ENCODE peak calls at places on chromosomes 16 and 17, in ten cellular contexts. O is stomach, A is esophagus squamous epithelium, Y is A549, D is IMR-90, R is breast epithelium, N is HCT116, K is ovary, C is tibial nerve, V is right lobe of liver. E is an unnamed sample.

GRCh38 chr17:2433696-2434095 is 32.8 kb upstream of the MNT start:
- DNase-seq in Y (no peak), C (no peak), V (no peak), A (no peak), R (no peak), K (no peak), D (peak), O (no peak), N (no peak), E (no peak)

GRCh38 chr16:695355-696089 is 5.3 kb upstream of the WDR24 start:
- DNase-seq in O (peak), Y (no peak), C (no peak), R (peak), D (no peak), V (peak), A (no peak), K (no peak), N (no peak), E (no peak)

GRCh38 chr17:64399071-64399766 is 8.6 kb upstream of the PECAM1 start:
- DNase-seq in V (no peak), Y (no peak), R (no peak), K (no peak), C (no peak), O (no peak), A (no peak), D (no peak), N (no peak), E (no peak)

GRCh38 chr17:30964878-30965277 is 6.0 kb upstream of the RNF135 start:
- DNase-seq in A (no peak), D (peak), R (no peak), V (no peak), N (no peak), C (no peak), O (peak), Y (no peak), K (no peak), E (no peak)

GRCh38 chr17:83116783-83117555 is 37.6 kb downstream of the METRNL start:
- DNase-seq in K (no peak), N (no peak), C (no peak), R (no peak), V (no peak), O (no peak), Y (no peak), D (no peak), A (no peak), E (no peak)

GRCh38 chr16:90018297-90019200 is 707 bp downstream of the DBNDD1 start:
- DNase-seq in K (no peak), O (peak), R (no peak), Y (no peak), N (no peak), D (no peak), V (no peak), A (no peak), C (no peak), E (no peak)

GRCh38 chr16:81429045-81429521 is 15.5 kb upstream of the CMIP start:
- DNase-seq in K (no peak), V (peak), O (peak), R (no peak), N (peak), D (peak), C (no peak), A (no peak), Y (no peak), E (no peak)

GRCh38 chr17:17232303-17232621 is 4.7 kb downstream of the FLCN start:
- DNase-seq in A (no peak), R (no peak), V (no peak), C (no peak), N (no peak), Y (no peak), K (no peak), D (no peak), O (no peak), E (no peak)

GRCh38 chr17:76725580-76726230 is 701 bp downstream of the JMJD6 start:
- DNase-seq in K (peak), O (peak), A (no peak), V (peak), D (peak), C (peak), R (peak), N (no peak), Y (peak), E (peak)

GRCh38 chr16:1964506-1965471 is at the start of gene RPS2:
- DNase-seq in C (peak), K (peak), R (peak), N (peak), D (peak), O (peak), A (peak), Y (peak), V (peak), E (peak)

GRCh38 chr17:68344701-68345136 is 53.4 kb downstream of the ARSG start:
- DNase-seq in A (no peak), K (no peak), C (no peak), V (no peak), N (no peak), Y (no peak), R (no peak), D (no peak), O (peak), E (no peak)

GRCh38 chr17:1267471-1267947 is 2.7 kb upstream of the BHLHA9 start:
- DNase-seq in A (no peak), R (peak), O (peak), C (peak), K (no peak), Y (no peak), V (no peak), D (no peak), N (no peak), E (no peak)

GRCh38 chr17:6496116-6496481 is 51.8 kb downstream of the PIMREG start:
- DNase-seq in V (no peak), A (no peak), C (no peak), D (no peak), R (no peak), N (no peak), Y (no peak), K (peak), O (no peak), E (no peak)

GRCh38 chr16:3577302-3577752 is at the start of gene NLRC3:
- DNase-seq in D (no peak), Y (no peak), N (no peak), K (no peak), C (no peak), A (no peak), V (no peak), R (no peak), O (no peak), E (no peak)

GRCh38 chr17:17021194-17021863 is 20.9 kb upstream of the MPRIP start:
- DNase-seq in A (no peak), N (no peak), K (no peak), D (no peak), Y (peak), V (no peak), O (peak), C (peak), R (peak), E (peak)

GRCh38 chr17:333626-334396 is 18.8 kb downstream of the RPH3AL start:
- DNase-seq in O (peak), D (peak), C (peak), A (no peak), Y (no peak), R (no peak), N (no peak), K (peak), V (peak), E (peak)

GRCh38 chr17:332558-333322 is 19.9 kb downstream of the RPH3AL start:
- DNase-seq in Y (no peak), D (peak), V (no peak), C (no peak), A (no peak), O (no peak), N (no peak), K (peak), R (peak), E (peak)

GRCh38 chr17:45102856-45103255 is 29.5 kb downstream of the PLCD3 start:
- DNase-seq in A (no peak), V (no peak), C (no peak), N (no peak), R (no peak), Y (no peak), D (no peak), O (no peak), K (no peak), E (no peak)

GRCh38 chr16:11067697-11068141 is 123.4 kb downstream of the CLEC16A start:
- DNase-seq in R (no peak), O (no peak), A (no peak), Y (no peak), C (no peak), V (peak), K (no peak), N (no peak), D (no peak), E (no peak)

GRCh38 chr16:60432472-60432871 is 1603.8 kb downstream of the CDH8 start:
- DNase-seq in V (no peak), K (no peak), N (no peak), C (no peak), D (no peak), O (no peak), R (no peak), Y (no peak), A (no peak), E (no peak)

GRCh38 chr16:16025214-16025968 is 76.0 kb downstream of the ABCC1 start:
- DNase-seq in R (peak), N (no peak), A (no peak), K (no peak), Y (peak), C (peak), D (peak), O (no peak), V (no peak), E (no peak)

GRCh38 chr17:17413821-17414220 is 63.0 kb upstream of the MED9 start:
- DNase-seq in R (peak), Y (no peak), C (no peak), A (no peak), K (no peak), O (no peak), N (no peak), V (no peak), D (no peak), E (no peak)

GRCh38 chr17:2724783-2725164 is 13.2 kb upstream of the CLUH start:
- DNase-seq in A (no peak), Y (peak), C (no peak), R (no peak), V (peak), N (no peak), K (no peak), O (peak), D (peak), E (peak)

GRCh38 chr16:10188236-10188635 is 6.0 kb upstream of the GRIN2A start:
- DNase-seq in N (no peak), K (no peak), O (no peak), Y (no peak), V (no peak), A (no peak), D (no peak), C (no peak), R (no peak), E (no peak)

GRCh38 chr17:69477204-69477899 is 62.9 kb downstream of the MAP2K6 start:
- DNase-seq in Y (no peak), A (no peak), C (no peak), K (no peak), N (no peak), V (no peak), D (no peak), R (no peak), O (no peak), E (no peak)

GRCh38 chr17:64165347-64165746 is 35.4 kb upstream of the ERN1 start:
- DNase-seq in N (no peak), K (no peak), O (no peak), V (no peak), A (no peak), Y (no peak), D (no peak), R (no peak), C (no peak), E (no peak)

GRCh38 chr17:16652252-16652651 is 1.4 kb downstream of the ZNF624 start:
- DNase-seq in O (no peak), C (no peak), R (no peak), Y (no peak), A (no peak), D (no peak), K (no peak), V (no peak), N (no peak), E (no peak)

GRCh38 chr17:63498621-63499195 is 21.8 kb downstream of the ACE start:
- DNase-seq in O (no peak), N (no peak), V (no peak), C (no peak), A (no peak), R (no peak), K (no peak), Y (no peak), D (peak), E (no peak)

GRCh38 chr16:12362482-12363458 is 386.2 kb downstream of the SNX29 start:
- DNase-seq in R (no peak), C (peak), K (peak), O (no peak), N (no peak), A (no peak), Y (no peak), D (peak), V (no peak), E (peak)

GRCh38 chr16:51268237-51268636 is 117.2 kb upstream of the SALL1 start:
- DNase-seq in R (no peak), O (no peak), A (no peak), V (no peak), N (no peak), C (peak), K (no peak), D (no peak), Y (no peak), E (no peak)

GRCh38 chr16:8972843-8973586 is 9.3 kb upstream of the USP7 start:
- DNase-seq in V (no peak), O (no peak), R (no peak), Y (no peak), A (no peak), D (peak), C (no peak), N (no peak), K (no peak), E (no peak)

GRCh38 chr16:87053016-87053982 is 263.9 kb downstream of the C16orf95 start:
- DNase-seq in K (no peak), V (no peak), Y (no peak), R (no peak), D (no peak), O (no peak), N (no peak), C (no peak), A (no peak), E (no peak)

GRCh38 chr16:78686601-78687000 is 587.1 kb downstream of the WWOX start:
- DNase-seq in R (no peak), O (no peak), A (no peak), K (no peak), C (peak), N (no peak), D (no peak), V (no peak), Y (no peak), E (no peak)

GRCh38 chr16:47465919-47466630 is 4.9 kb downstream of the PHKB start:
- DNase-seq in N (no peak), A (no peak), K (no peak), Y (no peak), C (no peak), R (no peak), O (no peak), V (no peak), D (no peak), E (no peak)

GRCh38 chr17:61335105-61335844 is 64.4 kb upstream of the TBX2 start:
- DNase-seq in K (peak), R (no peak), V (no peak), O (no peak), A (no peak), N (no peak), Y (no peak), C (no peak), D (peak), E (no peak)

DNA sequence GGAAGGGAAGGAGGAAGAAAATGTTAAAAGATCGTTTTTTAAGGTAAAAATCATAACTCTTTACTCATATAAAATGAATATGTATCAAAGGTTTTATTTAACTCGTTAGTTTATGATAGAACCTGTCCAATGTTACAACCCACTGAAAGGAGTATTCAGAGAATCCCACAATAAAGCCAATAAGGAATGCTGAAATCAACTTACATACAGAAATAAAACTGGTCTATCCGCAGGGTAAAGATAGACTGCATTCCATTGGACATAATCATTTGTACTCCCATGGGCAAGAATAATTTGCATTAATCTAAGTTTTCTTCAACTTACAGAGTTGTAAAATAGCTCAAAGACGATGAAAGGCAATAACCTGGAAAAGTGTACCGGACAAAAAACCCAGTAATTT is 17.9 kb upstream of the BEAN1 start:
- DNase-seq in V (no peak), D (peak), O (no peak), K (no peak), Y (no peak), C (no peak), N (no peak), R (no peak), A (no peak), E (no peak)
- H3K27ac ChIP-seq in V (peak), D (no peak), O (no peak), K (no peak), Y (peak), C (no peak), N (peak), R (peak), A (peak), E (peak)

GRCh38 chr16:84074721-84075120 is 32.1 kb upstream of the SLC38A8 start:
- DNase-seq in R (no peak), N (no peak), V (no peak), C (no peak), K (no peak), A (no peak), D (no peak), Y (no peak), O (no peak), E (peak)
- TF ChIP-seq POLR2A in R (no peak), N (no peak), V (no peak), C (no peak), K (no peak), A (no peak), D (no peak), Y (no peak), O (no peak), E (no peak)

GRCh38 chr17:77808663-77809425 is 149.7 kb upstream of the TNRC6C start:
- DNase-seq in R (no peak), C (no peak), Y (no peak), O (no peak), N (no peak), K (no peak), D (no peak), V (peak), A (no peak), E (no peak)
- H3K27ac ChIP-seq in R (no peak), C (no peak), Y (no peak), O (no peak), N (no peak), K (no peak), D (no peak), V (no peak), A (no peak), E (no peak)

DNA sequence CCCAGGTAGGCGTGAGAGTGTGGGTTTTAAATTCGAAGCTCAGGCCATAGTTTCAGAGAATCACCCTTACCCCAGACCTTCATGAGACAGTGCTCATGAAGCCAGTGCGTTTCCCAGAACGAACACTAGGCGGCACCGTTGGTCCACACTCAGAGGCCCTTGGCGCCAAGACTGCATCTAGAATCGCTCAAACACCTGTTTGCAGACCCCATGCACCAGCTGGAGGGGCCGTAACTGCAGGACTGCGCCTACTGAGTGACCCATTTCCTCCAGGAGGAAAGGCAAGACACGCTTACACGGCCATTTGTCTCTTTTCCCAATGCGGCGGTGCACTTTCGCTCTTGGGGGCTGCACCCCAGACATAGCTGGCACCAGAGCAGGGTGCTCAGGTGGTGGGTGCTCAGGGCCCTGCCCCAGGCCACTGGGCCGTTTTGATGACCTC is 34.0 kb downstream of the ADGRG5 start:
- DNase-seq in N (peak), R (peak), V (peak), Y (peak), A (no peak), C (peak), K (peak), D (peak), O (peak), E (peak)
- TF ChIP-seq POLR2A in N (no peak), R (no peak), V (no peak), Y (no peak), A (no peak), C (no peak), K (no peak), D (peak), O (no peak), E (no peak)

GRCh38 chr16:4614571-4615388 is at the start of gene UBALD1:
- DNase-seq in C (peak), K (peak), O (peak), V (peak), D (peak), N (peak), A (peak), Y (peak), R (peak), E (peak)

GRCh38 chr16:4616047-4616811 is 1.5 kb upstream of the UBALD1 start:
- DNase-seq in V (peak), Y (peak), R (peak), A (peak), K (peak), C (peak), D (peak), O (peak), N (peak), E (peak)

GRCh38 chr16:4617880-4618279 is 3.2 kb upstream of the UBALD1 start:
- DNase-seq in A (no peak), V (no peak), C (no peak), N (no peak), Y (no peak), R (no peak), K (no peak), D (no peak), O (no peak), E (no peak)

GRCh38 chr16:4615389-4616046 is 830 bp upstream of the UBALD1 start:
- DNase-seq in K (peak), C (peak), V (peak), N (no peak), O (no peak), A (no peak), D (no peak), Y (no peak), R (peak), E (peak)

DNA sequence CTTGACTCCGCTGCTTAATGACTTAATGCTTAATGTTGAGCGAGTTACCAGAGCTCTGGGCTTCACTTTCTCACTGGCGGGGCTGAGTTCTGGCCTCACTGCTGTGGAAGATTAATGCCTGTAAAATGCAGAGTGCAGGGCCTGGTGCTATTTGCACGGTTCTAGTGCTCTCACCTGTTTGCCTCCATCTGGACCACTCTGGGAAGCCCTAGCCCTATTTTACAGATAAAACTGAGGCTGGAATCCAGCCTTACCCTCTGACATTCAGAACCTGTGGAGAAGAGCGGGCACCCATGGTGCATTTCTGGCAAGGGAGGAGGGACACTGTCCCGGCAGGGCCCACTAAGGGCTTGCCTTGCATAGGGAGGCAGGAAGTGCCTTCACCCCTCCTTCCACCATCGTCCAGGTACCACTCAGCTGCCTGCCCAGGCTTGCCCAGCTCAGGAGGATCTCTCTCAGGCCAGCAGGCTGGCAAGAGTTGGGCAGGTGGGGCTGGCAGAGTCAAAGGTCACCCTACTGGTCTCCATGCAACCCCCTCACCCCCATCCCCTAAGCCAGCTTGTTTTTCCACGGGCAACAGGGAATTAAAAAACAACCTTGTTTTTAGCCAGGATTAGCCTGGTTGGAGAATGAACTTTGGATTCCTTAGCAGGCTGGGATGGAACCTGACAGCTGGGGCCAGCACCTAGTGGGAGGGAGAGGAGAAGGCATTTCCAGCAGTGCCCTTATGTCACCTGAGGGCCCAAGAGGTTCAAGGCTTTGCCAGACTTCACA is 4.1 kb upstream of the UBALD1 start:
- DNase-seq in K (no peak), O (no peak), C (no peak), R (peak), N (no peak), A (no peak), D (no peak), V (no peak), Y (no peak), E (no peak)
- H3K27ac ChIP-seq in K (no peak), O (peak), C (peak), R (peak), N (no peak), A (no peak), D (no peak), V (peak), Y (peak), E (no peak)

DNA sequence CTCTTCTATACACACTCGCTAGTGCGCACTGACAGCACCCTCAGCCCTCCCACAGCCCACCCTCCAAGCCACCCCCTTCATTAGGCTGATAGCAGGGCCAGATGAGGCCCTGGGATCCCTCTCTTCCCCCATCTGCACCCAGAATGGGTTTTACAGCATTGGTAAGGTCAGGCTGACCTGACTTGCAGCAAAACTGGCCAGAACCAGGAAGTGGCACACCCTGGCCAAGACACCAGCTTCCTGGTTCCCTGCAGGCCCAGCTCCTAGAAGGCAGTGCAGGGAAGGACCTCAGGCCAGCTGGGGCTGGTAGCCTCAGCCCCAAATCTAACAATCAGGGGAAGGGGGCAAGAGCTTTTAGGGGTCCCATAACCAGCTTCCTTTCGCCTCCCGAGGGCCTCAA is 50.0 kb upstream of the MRPS23 start:
- DNase-seq in A (no peak), V (peak), R (peak), N (no peak), D (no peak), O (peak), K (no peak), Y (no peak), C (no peak), E (peak)
- TF ChIP-seq POLR2A in A (no peak), V (no peak), R (no peak), N (no peak), D (no peak), O (no peak), K (no peak), Y (no peak), C (no peak), E (no peak)

E was measured in heart left ventricle.